ENCODE peak calls at places on chromosomes 12 and 14, in four cellular contexts. Q is ovary, T is H1, D is tibial nerve. E is an unnamed sample.

GRCh38 chr14:29216774-29217232 is 450.2 kb downstream of the FOXG1 start:
- DNase-seq in Q (no peak), T (no peak), D (no peak), E (no peak)

GRCh38 chr14:96614528-96614927 is 112.3 kb downstream of the PAPOLA start:
- DNase-seq in Q (no peak), T (no peak), D (no peak), E (peak; percentile 68)

GRCh38 chr12:26691234-26691970 is 141.6 kb downstream of the ITPR2 start:
- DNase-seq in Q (peak; percentile 21), T (peak; percentile 51), D (no peak), E (no peak)

GRCh38 chr12:123108682-123109066 is 42.2 kb downstream of the PITPNM2 start:
- DNase-seq in Q (no peak), T (no peak), D (no peak), E (no peak)

GRCh38 chr12:30646821-30647220 is 48.8 kb downstream of the IPO8 start:
- DNase-seq in Q (no peak), T (no peak), D (no peak), E (no peak)

GRCh38 chr14:91300283-91300841 is 55.9 kb upstream of the GPR68 start:
- DNase-seq in Q (no peak), T (no peak), D (no peak), E (no peak)

GRCh38 chr12:16603265-16603915 is 2.6 kb downstream of the LMO3 start:
- DNase-seq in Q (no peak), T (no peak), D (no peak), E (no peak)

GRCh38 chr12:21073822-21074460 is 57.1 kb upstream of the SLCO1B1 start:
- DNase-seq in Q (no peak), T (peak; percentile 25), D (no peak), E (no peak)

GRCh38 chr12:26789731-26790644 is 43.0 kb downstream of the ITPR2 start:
- DNase-seq in Q (no peak), T (no peak), D (no peak), E (peak; percentile 36)

GRCh38 chr12:109888179-109889020 is 8.1 kb upstream of the GLTP start:
- DNase-seq in Q (no peak), T (no peak), D (no peak), E (peak; percentile 45)

GRCh38 chr12:114263031-114263825 is 142.7 kb downstream of the TBX5 start:
- DNase-seq in Q (no peak), T (no peak), D (no peak), E (no peak)

GRCh38 chr12:11171953-11172675 is 1.1 kb downstream of the SMIM10L1 start:
- DNase-seq in Q (no peak), T (no peak), D (no peak), E (no peak)

GRCh38 chr12:65090461-65090860 is 30.6 kb downstream of the WIF1 start:
- DNase-seq in Q (no peak), T (no peak), D (no peak), E (no peak)

GRCh38 chr12:57435288-57435687 is 704 bp downstream of the INHBC start:
- DNase-seq in Q (no peak), T (no peak), D (no peak), E (no peak)

GRCh38 chr12:123950476-123951169 is 22.0 kb downstream of the CCDC92 start:
- DNase-seq in Q (no peak), T (no peak), D (no peak), E (no peak)

GRCh38 chr14:34971381-34971780 is 11.4 kb upstream of the SRP54 start:
- DNase-seq in Q (no peak), T (no peak), D (no peak), E (no peak)

GRCh38 chr12:82426081-82426480 is 67.8 kb downstream of the METTL25 start:
- DNase-seq in Q (no peak), T (no peak), D (no peak), E (no peak)
- TF ChIP-seq EP300 in Q (no peak), T (no peak), D (no peak), E (no peak)

GRCh38 chr14:80615831-80616230 is 325.7 kb downstream of the CEP128 start:
- DNase-seq in Q (no peak), T (no peak), D (no peak), E (no peak)

GRCh38 chr14:80618751-80619329 is 322.7 kb downstream of the CEP128 start:
- DNase-seq in Q (no peak), T (no peak), D (no peak), E (no peak)

GRCh38 chr14:80624581-80624980 is 317.0 kb downstream of the CEP128 start:
- DNase-seq in Q (no peak), T (no peak), D (no peak), E (no peak)

GRCh38 chr14:80621701-80622100 is 319.8 kb downstream of the CEP128 start:
- DNase-seq in Q (no peak), T (no peak), D (no peak), E (no peak)
- TF ChIP-seq EP300 in Q (no peak), T (no peak), D (no peak), E (no peak)

GRCh38 chr12:121792607-121793500 is 634 bp downstream of the RHOF start:
- DNase-seq in Q (peak; percentile 81), T (no peak), D (no peak), E (peak; percentile 93)

GRCh38 chr12:121795029-121795977 is 1.8 kb upstream of the RHOF start:
- DNase-seq in Q (peak; percentile 95), T (peak; percentile 82), D (peak; percentile 85), E (peak; percentile 94)

GRCh38 chr12:121793501-121793835 is at the start of gene RHOF:
- DNase-seq in Q (peak; percentile 68), T (no peak), D (no peak), E (peak; percentile 95)

GRCh38 chr12:121794532-121795028 is 1.1 kb upstream of the RHOF start:
- DNase-seq in Q (peak; percentile 76), T (no peak), D (no peak), E (peak; percentile 78)

GRCh38 chr12:121793836-121794531 is 496 bp upstream of the RHOF start:
- DNase-seq in Q (peak; percentile 96), T (peak; percentile 87), D (peak; percentile 77), E (peak; percentile 98)
- TF ChIP-seq EP300 in Q (no peak), T (peak; percentile 40), D (peak; percentile 66), E (no peak)

GRCh38 chr14:38056270-38056669 is 151.4 kb upstream of the SSTR1 start:
- DNase-seq in Q (no peak), T (no peak), D (no peak), E (no peak)

GRCh38 chr14:38053684-38054083 is 154.0 kb upstream of the SSTR1 start:
- DNase-seq in Q (no peak), T (no peak), D (no peak), E (no peak)
- TF ChIP-seq EP300 in Q (no peak), T (no peak), D (no peak), E (no peak)

DNA sequence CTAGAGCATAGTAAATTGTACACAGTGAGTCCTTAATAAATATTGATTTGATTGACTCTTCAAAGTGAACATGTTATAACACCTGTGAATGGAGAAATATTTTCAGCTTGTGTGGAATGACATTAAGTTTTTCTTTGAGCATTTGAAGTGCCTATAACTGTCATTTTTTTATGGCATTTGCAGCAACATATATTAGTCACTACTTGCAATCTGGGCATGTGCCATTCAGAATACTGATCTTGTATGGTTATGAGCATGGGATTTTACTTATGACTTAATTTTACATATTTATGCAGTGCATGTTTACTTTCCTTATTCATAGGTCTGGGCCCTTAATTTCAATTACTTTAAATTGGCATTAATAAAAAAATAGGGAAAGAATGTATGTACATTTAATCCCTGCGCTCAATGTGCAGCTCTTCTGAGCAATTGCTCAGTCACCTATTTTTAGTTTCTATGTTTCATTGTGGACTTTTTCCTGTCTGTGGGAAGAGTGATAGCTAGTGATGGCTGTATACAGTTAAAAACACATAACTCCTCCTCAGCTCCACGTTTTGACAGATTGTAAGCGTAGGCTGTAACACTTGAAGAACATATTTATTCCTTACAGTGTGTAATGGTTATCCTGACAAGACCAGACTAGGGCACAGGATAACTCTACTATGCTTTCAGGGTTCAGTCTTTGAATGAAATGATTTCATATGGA is 339.6 kb downstream of the SNAPC1 start:
- DNase-seq in Q (no peak), T (no peak), D (no peak), E (no peak)
- TF ChIP-seq EP300 in Q (no peak), T (no peak), D (no peak), E (no peak)

E was measured in upper lobe of left lung.